ENCODE peak calls at places on chromosome 16, in seven cellular contexts. U is hepatocyte, W is lower lobe of right lung, B is OCI-LY7, R is esophagus squamous epithelium, G is kidney, N is PC-9. H is an unnamed sample. For H3K4me1, the result is how much of the 10 kb centered on the place peaks cover.

GRCh38 chr16:29804455-29805231 is 1.7 kb upstream of the MAZ start:
- DNase-seq in U (no peak), W (peak), B (peak), R (no peak), G (no peak), N (no peak), H (no peak)

GRCh38 chr16:61887903-61888302 is 148.3 kb downstream of the CDH8 start:
- DNase-seq in U (peak), W (no peak), B (peak), R (no peak), G (no peak), N (no peak), H (no peak)

GRCh38 chr16:15829460-15829859 is 27.4 kb downstream of the MYH11 start:
- DNase-seq in U (no peak), W (peak), B (no peak), R (no peak), G (peak), N (no peak), H (no peak)

GRCh38 chr16:68083239-68083781 is 1.9 kb upstream of the NFATC3 start:
- DNase-seq in U (no peak), W (no peak), B (no peak), R (no peak), G (no peak), N (no peak), H (no peak)

GRCh38 chr16:58651965-58652348 is 22.3 kb upstream of the CNOT1 start:
- DNase-seq in U (no peak), W (no peak), B (no peak), R (no peak), G (no peak), N (no peak), H (no peak)

GRCh38 chr16:12062343-12063003 is 85.9 kb downstream of the SNX29 start:
- DNase-seq in U (no peak), W (peak), B (no peak), R (peak), G (peak), N (peak), H (no peak)

GRCh38 chr16:19068237-19068815 is 912 bp downstream of the COQ7 start:
- DNase-seq in U (no peak), W (no peak), B (peak), R (no peak), G (no peak), N (no peak), H (no peak)

GRCh38 chr16:54040975-54041374 is 245.6 kb downstream of the IRX3 start:
- DNase-seq in U (no peak), W (no peak), B (no peak), R (no peak), G (no peak), N (no peak), H (no peak)

GRCh38 chr16:69796285-69797118 is 34.4 kb downstream of the WWP2 start:
- DNase-seq in U (peak), W (no peak), B (peak), R (no peak), G (no peak), N (peak), H (peak)

GRCh38 chr16:50719401-50720337 is 22.2 kb upstream of the CYLD start:
- DNase-seq in U (peak), W (no peak), B (no peak), R (no peak), G (no peak), N (peak), H (no peak)

GRCh38 chr16:66845791-66846221 is 1.6 kb downstream of the CA7 start:
- DNase-seq in U (no peak), W (no peak), B (no peak), R (no peak), G (no peak), N (no peak), H (peak)

GRCh38 chr16:53085539-53086450 is 31.0 kb downstream of the CHD9 start:
- DNase-seq in U (peak), W (no peak), B (no peak), R (no peak), G (no peak), N (no peak), H (no peak)

GRCh38 chr16:59212492-59213024 is 478.4 kb upstream of the GOT2 start:
- DNase-seq in U (no peak), W (no peak), B (no peak), R (no peak), G (no peak), N (no peak), H (peak)

GRCh38 chr16:2467301-2468141 is 3.6 kb upstream of the NTN3 start:
- DNase-seq in U (peak), W (peak), B (peak), R (no peak), G (peak), N (no peak), H (peak)

GRCh38 chr16:72877374-72878028 is 170.4 kb downstream of the ZFHX3 start:
- DNase-seq in U (peak), W (no peak), B (no peak), R (no peak), G (no peak), N (peak), H (peak)

GRCh38 chr16:19429271-19429670 is 11.6 kb downstream of the TMC5 start:
- DNase-seq in U (no peak), W (no peak), B (no peak), R (no peak), G (no peak), N (no peak), H (no peak)

GRCh38 chr16:79751785-79752184 is 151.2 kb upstream of the MAF start:
- DNase-seq in U (no peak), W (no peak), B (no peak), R (no peak), G (no peak), N (no peak), H (no peak)

GRCh38 chr16:57555831-57556230 is 13.4 kb downstream of the ADGRG5 start:
- DNase-seq in U (no peak), W (no peak), B (no peak), R (no peak), G (no peak), N (no peak), H (no peak)

GRCh38 chr16:19831678-19832077 is 53.0 kb downstream of the GPRC5B start:
- DNase-seq in U (no peak), W (no peak), B (no peak), R (no peak), G (no peak), N (peak), H (peak)

GRCh38 chr16:52649870-52650269 is 102.9 kb upstream of the TOX3 start:
- DNase-seq in U (no peak), W (no peak), B (no peak), R (no peak), G (no peak), N (no peak), H (no peak)

GRCh38 chr16:17396762-17397498 is 73.8 kb downstream of the XYLT1 start:
- DNase-seq in U (peak), W (no peak), B (no peak), R (no peak), G (no peak), N (no peak), H (no peak)

GRCh38 chr16:81786868-81787267 is 7.8 kb downstream of the PLCG2 start:
- DNase-seq in U (no peak), W (no peak), B (no peak), R (no peak), G (no peak), N (no peak), H (no peak)

GRCh38 chr16:73000907-73001521 is 46.9 kb downstream of the ZFHX3 start:
- DNase-seq in U (no peak), W (no peak), B (no peak), R (no peak), G (no peak), N (no peak), H (no peak)

GRCh38 chr16:58503166-58503862 is 3.4 kb downstream of the NDRG4 start:
- DNase-seq in U (no peak), W (peak), B (no peak), R (no peak), G (peak), N (no peak), H (no peak)

GRCh38 chr16:14244344-14245010 is 173.4 kb downstream of the MRTFB start:
- DNase-seq in U (no peak), W (no peak), B (no peak), R (no peak), G (no peak), N (no peak), H (no peak)

GRCh38 chr16:28292731-28293588 is 635 bp downstream of the SBK1 start:
- DNase-seq in U (peak), W (no peak), B (no peak), R (no peak), G (peak), N (no peak), H (no peak)

GRCh38 chr16:12845282-12845681 is 41.6 kb upstream of the CPPED1 start:
- DNase-seq in U (no peak), W (no peak), B (no peak), R (no peak), G (no peak), N (no peak), H (no peak)

GRCh38 chr16:77843412-77843811 is 55.0 kb downstream of the VAT1L start:
- DNase-seq in U (no peak), W (no peak), B (no peak), R (no peak), G (no peak), N (no peak), H (no peak)

GRCh38 chr16:35744716-35745115 is 2285.3 kb downstream of the TP53TG3F start:
- DNase-seq in U (no peak), W (no peak), B (no peak), R (no peak), G (no peak), N (no peak), H (no peak)

GRCh38 chr16:57728336-57729181 is 7.0 kb upstream of the KATNB1 start:
- DNase-seq in U (no peak), W (no peak), B (no peak), R (no peak), G (no peak), N (no peak), H (no peak)

GRCh38 chr16:70433456-70434103 is 5.3 kb downstream of the ST3GAL2 start:
- DNase-seq in U (peak), W (no peak), B (peak), R (no peak), G (peak), N (no peak), H (no peak)

GRCh38 chr16:67942200-67942509 is 1.8 kb downstream of the LCAT start:
- DNase-seq in U (peak), W (no peak), B (peak), R (no peak), G (no peak), N (no peak), H (peak)

GRCh38 chr16:58882292-58882691 is 148.2 kb upstream of the GOT2 start:
- DNase-seq in U (no peak), W (no peak), B (no peak), R (no peak), G (no peak), N (no peak), H (no peak)

GRCh38 chr16:27945233-27945975 is 118.1 kb downstream of the GSG1L start:
- DNase-seq in U (no peak), W (no peak), B (no peak), R (no peak), G (no peak), N (no peak), H (peak)

GRCh38 chr16:17453365-17454122 is 17.2 kb downstream of the XYLT1 start:
- DNase-seq in U (no peak), W (no peak), B (no peak), R (no peak), G (no peak), N (no peak), H (no peak)

GRCh38 chr16:28181557-28181914 is 30.2 kb downstream of the XPO6 start:
- DNase-seq in U (peak), W (no peak), B (no peak), R (no peak), G (no peak), N (peak), H (peak)

GRCh38 chr16:77931058-77931457 is 91.3 kb upstream of the CLEC3A start:
- DNase-seq in U (no peak), W (no peak), B (no peak), R (no peak), G (no peak), N (no peak), H (no peak)

GRCh38 chr16:75267631-75268264 is 16.3 kb upstream of the BCAR1 start:
- DNase-seq in U (peak), W (peak), B (no peak), R (no peak), G (peak), N (peak), H (peak)
- H3K4me1 ChIP-seq in U (under half), W (under half), B (under half), R (under half), G (under half), N (under half), H (under half)

GRCh38 chr16:84763629-84764028 is 56.2 kb upstream of the CRISPLD2 start:
- DNase-seq in U (no peak), W (no peak), B (no peak), R (no peak), G (no peak), N (no peak), H (peak)

GRCh38 chr16:84761448-84762368 is 58.1 kb upstream of the CRISPLD2 start:
- DNase-seq in U (no peak), W (no peak), B (no peak), R (no peak), G (no peak), N (no peak), H (no peak)

GRCh38 chr16:84765606-84766580 is 53.9 kb upstream of the CRISPLD2 start:
- DNase-seq in U (no peak), W (no peak), B (no peak), R (no peak), G (no peak), N (no peak), H (no peak)

GRCh38 chr16:84764970-84765369 is 54.8 kb upstream of the CRISPLD2 start:
- DNase-seq in U (no peak), W (no peak), B (no peak), R (no peak), G (no peak), N (no peak), H (no peak)

DNA sequence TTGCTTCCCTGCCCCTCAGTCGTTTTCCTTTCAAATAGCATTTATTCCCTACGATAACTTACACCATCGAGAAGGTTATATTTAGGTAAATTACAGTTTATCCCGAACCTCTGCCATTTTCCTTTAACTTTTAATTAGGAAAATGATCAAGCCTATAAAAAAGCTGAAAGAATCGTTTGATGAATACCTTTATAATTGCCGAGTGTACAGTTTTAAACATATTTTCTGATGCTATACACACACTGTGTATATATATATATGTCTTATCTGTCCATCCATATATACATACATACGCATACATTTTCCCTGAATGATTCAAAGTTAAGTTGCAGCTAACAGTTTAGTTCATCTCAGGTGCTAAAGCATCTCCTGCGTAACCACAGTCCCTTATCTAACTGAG is 56.6 kb upstream of the CRISPLD2 start:
- DNase-seq in U (no peak), W (no peak), B (no peak), R (no peak), G (no peak), N (no peak), H (no peak)
- H3K4me3 ChIP-seq in U (no peak), W (no peak), B (no peak), R (no peak), G (no peak), N (no peak), H (no peak)

GRCh38 chr16:85995591-85996461 is 96.9 kb downstream of the IRF8 start:
- DNase-seq in U (peak), W (no peak), B (peak), R (no peak), G (no peak), N (no peak), H (peak)
- H3K4me1 ChIP-seq in U (under half), W (under half), B (half or more), R (under half), G (under half), N (under half), H (under half)

GRCh38 chr16:3945751-3946603 is 65.5 kb upstream of the CREBBP start:
- DNase-seq in U (peak), W (peak), B (no peak), R (no peak), G (peak), N (peak), H (peak)
- H3K4me3 ChIP-seq in U (no peak), W (no peak), B (no peak), R (no peak), G (no peak), N (no peak), H (no peak)

DNA sequence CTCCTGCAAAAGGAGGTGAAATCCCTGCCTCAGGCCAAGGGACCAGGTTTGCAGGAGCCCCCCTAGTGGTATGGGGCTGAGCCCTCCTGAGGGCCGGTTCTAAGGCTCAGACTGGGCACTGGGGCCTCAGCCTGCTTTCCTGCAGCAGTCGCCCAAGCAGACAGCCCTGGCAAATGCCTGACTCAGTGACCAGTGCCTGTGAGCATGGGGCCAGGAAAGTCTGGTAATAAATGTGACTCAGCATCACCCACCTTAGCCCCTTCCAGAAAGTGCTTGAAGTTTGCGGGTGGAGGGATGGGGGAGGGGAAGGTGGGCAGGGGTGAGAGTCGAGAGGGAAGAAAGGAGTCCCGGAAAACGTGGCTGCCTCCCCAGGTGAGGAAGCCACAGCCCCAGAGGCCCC is 2.1 kb downstream of the MC1R start:
- DNase-seq in U (no peak), W (no peak), B (no peak), R (no peak), G (no peak), N (no peak), H (no peak)
- H3K4me1 ChIP-seq in U (under half), W (half or more), B (half or more), R (half or more), G (under half), N (under half), H (under half)

GRCh38 chr16:88699180-88699579 is 7.0 kb downstream of the RNF166 start:
- DNase-seq in U (no peak), W (no peak), B (no peak), R (no peak), G (no peak), N (no peak), H (no peak)
- H3K4me3 ChIP-seq in U (no peak), W (no peak), B (no peak), R (no peak), G (no peak), N (no peak), H (no peak)